ENCODE peak calls at places on chromosomes 3 and 15, in seven cellular contexts. A is fibroblast of lung; O is left ventricle myocardium inferior; M is stomach; S is OCI-LY7; K is thoracic aorta; P is CD8-positive, alpha-beta memory T cell. I is an unnamed sample. For H3K4me1, the result is how much of the 10 kb centered on the place peaks cover.

GRCh38 chr15:42349178-42349577 is 10.1 kb upstream of the CAPN3 start:
- DNase-seq in P (no peak), K (no peak), M (no peak), S (no peak), O (no peak), A (peak), I (no peak)

GRCh38 chr15:76840830-76841460 is 64.2 kb downstream of the SCAPER start:
- DNase-seq in M (no peak), A (peak), K (no peak), P (no peak), S (peak), O (no peak), I (no peak)

GRCh38 chr15:80695099-80695910 is at the start of gene ABHD17C:
- DNase-seq in K (no peak), M (peak), P (peak), S (peak), O (peak), A (peak), I (peak)

GRCh38 chr3:78238811-78239210 is 1198.9 kb downstream of the ROBO2 start:
- DNase-seq in K (no peak), M (no peak), O (no peak), P (no peak), S (no peak), A (no peak), I (no peak)

GRCh38 chr3:94147039-94147438 is 84.2 kb downstream of the NSUN3 start:
- DNase-seq in A (no peak), S (no peak), P (no peak), K (no peak), O (no peak), M (no peak), I (no peak)

GRCh38 chr3:10467904-10468610 is 37.3 kb downstream of the ATP2B2 start:
- DNase-seq in M (peak), S (no peak), A (no peak), O (no peak), P (no peak), K (no peak), I (peak)

GRCh38 chr3:140188285-140188684 is 253.3 kb downstream of the CLSTN2 start:
- DNase-seq in M (no peak), P (no peak), A (no peak), S (no peak), K (no peak), O (peak), I (no peak)

GRCh38 chr15:60932051-60932915 is 296.8 kb downstream of the RORA start:
- DNase-seq in K (peak), P (peak), M (peak), S (no peak), O (no peak), A (peak), I (no peak)

GRCh38 chr3:3998140-3998977 is 199.1 kb downstream of the LRRN1 start:
- DNase-seq in M (no peak), A (peak), P (no peak), O (no peak), S (peak), K (no peak), I (no peak)

GRCh38 chr3:27723803-27724458 is 1.8 kb upstream of the EOMES start:
- DNase-seq in O (no peak), A (no peak), K (no peak), P (peak), S (no peak), M (no peak), I (no peak)

GRCh38 chr3:17039579-17039978 is 154.8 kb downstream of the PLCL2 start:
- DNase-seq in A (peak), P (no peak), S (no peak), O (no peak), M (no peak), K (no peak), I (no peak)

GRCh38 chr3:191762323-191762960 is 301.5 kb downstream of the PYDC2 start:
- DNase-seq in P (no peak), S (no peak), M (no peak), K (no peak), A (peak), O (no peak), I (no peak)

GRCh38 chr3:60309539-60310268 is 941.5 kb downstream of the FHIT start:
- DNase-seq in A (no peak), S (no peak), K (no peak), P (no peak), O (no peak), M (no peak), I (no peak)

GRCh38 chr3:148873928-148874326 is 8.8 kb downstream of the CPA3 start:
- DNase-seq in O (no peak), S (no peak), M (no peak), K (no peak), A (peak), P (no peak), I (no peak)

GRCh38 chr3:73098026-73098425 is 36.6 kb downstream of the EBLN2 start:
- DNase-seq in M (no peak), S (no peak), A (no peak), P (no peak), K (no peak), O (no peak), I (no peak)

GRCh38 chr3:175672119-175672689 is 813.1 kb downstream of the NAALADL2 start:
- DNase-seq in M (no peak), S (no peak), P (no peak), K (no peak), A (peak), O (no peak), I (no peak)

GRCh38 chr3:10164546-10165393 is at the start of gene IRAK2:
- DNase-seq in P (peak), S (peak), M (peak), O (peak), K (peak), A (peak), I (peak)

GRCh38 chr3:100740207-100740606 is 30.9 kb downstream of the TFG start:
- DNase-seq in O (no peak), K (no peak), S (no peak), A (no peak), M (no peak), P (no peak), I (no peak)

GRCh38 chr3:158753814-158754213 is 21.6 kb upstream of the RARRES1 start:
- DNase-seq in A (no peak), O (no peak), M (no peak), P (no peak), K (no peak), S (no peak), I (no peak)

GRCh38 chr15:101314726-101315125 is 19.7 kb upstream of the SNRPA1 start:
- DNase-seq in S (no peak), M (no peak), A (no peak), P (no peak), O (no peak), K (no peak), I (peak)

GRCh38 chr15:51377038-51377761 is 35.7 kb downstream of the GLDN start:
- DNase-seq in S (no peak), O (no peak), A (peak), K (no peak), M (no peak), P (no peak), I (no peak)

GRCh38 chr3:82157952-82158351 is 396.5 kb upstream of the GBE1 start:
- DNase-seq in S (no peak), K (no peak), M (no peak), O (no peak), A (peak), P (no peak), I (no peak)

GRCh38 chr3:171260430-171260829 is 199.8 kb downstream of the TNIK start:
- DNase-seq in K (no peak), M (no peak), P (no peak), S (no peak), A (no peak), O (no peak), I (no peak)

GRCh38 chr3:5019411-5020261 is 40.4 kb downstream of the BHLHE40 start:
- DNase-seq in A (no peak), M (peak), S (no peak), K (no peak), O (no peak), P (peak), I (peak)

GRCh38 chr3:58242340-58242739 is 4.7 kb downstream of the ABHD6 start:
- DNase-seq in A (no peak), S (no peak), K (no peak), P (no peak), O (no peak), M (peak), I (no peak)

GRCh38 chr15:88648357-88649214 is 9.8 kb downstream of the ISG20 start:
- DNase-seq in M (peak), K (no peak), O (no peak), S (no peak), A (peak), P (no peak), I (peak)

GRCh38 chr3:107404727-107405519 is 27.7 kb downstream of the CCDC54 start:
- DNase-seq in P (no peak), S (no peak), K (no peak), M (no peak), A (peak), O (no peak), I (no peak)

GRCh38 chr3:146233487-146233886 is 17.4 kb downstream of the PLSCR4 start:
- DNase-seq in M (no peak), S (no peak), P (no peak), A (no peak), K (no peak), O (no peak), I (no peak)

GRCh38 chr15:40248006-40248783 is 9.3 kb downstream of the PAK6 start:
- DNase-seq in M (no peak), O (peak), S (no peak), K (no peak), A (no peak), P (no peak), I (peak)

GRCh38 chr3:52299815-52300611 is 12.4 kb downstream of the GLYCTK start:
- DNase-seq in P (no peak), M (peak), S (peak), O (peak), A (peak), K (no peak), I (no peak)

GRCh38 chr3:35383719-35384555 is 255.4 kb upstream of the ARPP21 start:
- DNase-seq in O (no peak), K (no peak), P (no peak), S (no peak), M (no peak), A (peak), I (no peak)

GRCh38 chr3:174700736-174701135 is 158.4 kb upstream of the NAALADL2 start:
- DNase-seq in O (no peak), A (no peak), S (no peak), M (no peak), P (no peak), K (no peak), I (no peak)

GRCh38 chr15:58748040-58748786 is 1.3 kb downstream of the ADAM10 start:
- DNase-seq in A (no peak), S (peak), M (no peak), P (peak), K (no peak), O (no peak), I (no peak)

GRCh38 chr15:39624806-39625205 is 43.9 kb downstream of the THBS1 start:
- DNase-seq in K (no peak), M (peak), S (no peak), A (peak), O (peak), P (peak), I (peak)

GRCh38 chr3:197368821-197369220 is 70.4 kb upstream of the DLG1 start:
- DNase-seq in P (no peak), O (no peak), S (no peak), K (no peak), A (no peak), M (no peak), I (peak)

GRCh38 chr15:36696191-36696590 is 116.8 kb downstream of the CDIN1 start:
- DNase-seq in A (no peak), S (no peak), O (no peak), M (no peak), P (no peak), K (no peak), I (no peak)

GRCh38 chr15:62976301-62976842 is 66.2 kb upstream of the TPM1 start:
- DNase-seq in A (peak), K (no peak), S (no peak), M (no peak), O (no peak), P (no peak), I (no peak)

GRCh38 chr3:73621388-73621787 is 3.4 kb downstream of the PDZRN3 start:
- DNase-seq in P (no peak), M (no peak), S (no peak), K (no peak), A (no peak), O (peak), I (no peak)

GRCh38 chr3:151203053-151203420 is at the start of gene GPR171:
- DNase-seq in K (no peak), O (no peak), P (peak), S (no peak), M (no peak), A (no peak), I (no peak)

GRCh38 chr3:129686941-129687340 is 80.5 kb upstream of the PLXND1 start:
- DNase-seq in O (no peak), S (no peak), M (no peak), P (no peak), K (no peak), A (peak), I (no peak)
- H3K4me3 ChIP-seq in O (peak), S (no peak), M (no peak), P (no peak), K (no peak), A (no peak), I (no peak)

GRCh38 chr3:193911784-193912183 is 224.2 kb upstream of the HES1 start:
- DNase-seq in A (no peak), K (no peak), M (no peak), S (no peak), O (no peak), P (no peak), I (no peak)
- H3K27ac ChIP-seq in A (no peak), K (no peak), M (peak), S (no peak), O (no peak), P (peak), I (peak)

DNA sequence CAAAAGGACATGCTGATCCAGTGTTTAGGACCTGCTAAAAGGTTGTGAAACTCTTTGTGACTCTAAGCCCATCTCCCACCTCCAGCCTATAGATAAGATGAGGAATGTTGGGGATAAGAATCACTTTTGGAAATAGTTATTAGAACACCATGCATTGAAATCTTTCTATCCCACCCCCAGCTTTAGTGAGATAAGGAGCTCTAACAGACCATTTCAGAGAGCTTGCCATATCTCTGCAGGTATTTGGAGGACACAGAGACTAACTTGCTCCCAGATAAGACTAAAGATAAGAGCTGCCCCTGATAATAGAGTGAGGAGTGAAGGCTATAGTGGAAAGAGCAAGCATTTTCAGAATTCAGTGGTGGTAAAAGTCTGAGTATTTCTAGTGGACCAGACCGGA is 53.1 kb upstream of the GNB4 start:
- DNase-seq in P (no peak), S (no peak), A (no peak), O (no peak), M (no peak), K (no peak), I (no peak)
- H3K4me1 ChIP-seq in P (under half), S (under half), A (under half), O (under half), M (under half), K (under half), I (under half)

DNA sequence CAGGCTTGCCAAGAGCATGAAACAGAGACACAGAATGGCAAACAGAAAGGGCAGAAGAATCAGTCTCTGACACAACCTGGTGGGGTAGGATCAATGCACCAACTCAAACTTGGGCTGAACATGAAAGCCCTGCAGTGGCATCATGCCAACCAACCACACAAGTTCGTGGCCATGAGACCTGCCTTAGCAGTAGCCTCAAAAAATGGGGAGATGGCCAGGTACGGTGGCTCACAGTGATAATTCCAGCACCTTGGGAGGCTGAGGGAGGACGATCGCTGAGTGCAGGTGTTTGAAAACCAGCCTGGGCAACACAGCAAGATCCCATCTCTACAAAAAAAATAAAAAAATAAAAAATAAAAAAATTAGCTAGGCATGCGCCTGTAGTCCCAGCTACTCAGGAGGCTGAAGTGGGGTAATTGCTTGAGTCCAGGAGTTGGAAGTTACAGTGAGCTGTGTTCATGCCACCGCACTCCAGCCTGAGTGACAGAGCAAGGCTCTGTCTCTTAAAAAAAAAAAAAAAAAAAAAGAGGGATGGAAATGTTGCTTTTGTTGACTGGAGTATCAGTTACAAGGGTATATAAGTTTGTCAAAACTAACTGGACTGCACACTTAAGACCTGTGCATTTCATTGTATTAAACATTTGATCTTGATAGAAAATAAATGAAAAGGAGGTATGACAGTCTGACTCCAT is 93.4 kb downstream of the XXYLT1 start:
- DNase-seq in O (no peak), S (no peak), M (no peak), P (no peak), K (no peak), A (no peak), I (no peak)
- H3K4me3 ChIP-seq in O (no peak), S (no peak), M (no peak), P (no peak), K (no peak), A (no peak), I (no peak)

DNA sequence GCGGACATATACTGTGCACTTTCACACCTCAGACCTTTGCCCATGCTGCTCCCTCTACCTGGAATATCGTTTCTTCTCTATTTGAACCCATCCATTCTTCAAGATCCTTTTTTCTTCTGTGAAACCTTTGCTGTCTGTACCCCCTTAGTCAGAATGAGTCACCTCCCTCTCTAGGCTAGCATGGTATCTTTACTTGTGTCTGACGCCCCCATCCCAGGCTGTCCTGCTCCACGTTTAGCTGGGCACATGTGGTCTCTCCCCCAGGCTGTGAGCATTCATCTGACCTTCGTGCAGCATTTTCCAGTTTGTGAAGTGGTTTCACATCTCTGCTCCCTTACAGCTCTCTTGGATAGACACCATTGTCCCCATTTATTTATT is 14.3 kb upstream of the TLE3 start:
- DNase-seq in P (no peak), K (no peak), S (no peak), M (no peak), A (peak), O (no peak), I (no peak)
- H3K27ac ChIP-seq in P (no peak), K (no peak), S (no peak), M (peak), A (no peak), O (peak), I (peak)

DNA sequence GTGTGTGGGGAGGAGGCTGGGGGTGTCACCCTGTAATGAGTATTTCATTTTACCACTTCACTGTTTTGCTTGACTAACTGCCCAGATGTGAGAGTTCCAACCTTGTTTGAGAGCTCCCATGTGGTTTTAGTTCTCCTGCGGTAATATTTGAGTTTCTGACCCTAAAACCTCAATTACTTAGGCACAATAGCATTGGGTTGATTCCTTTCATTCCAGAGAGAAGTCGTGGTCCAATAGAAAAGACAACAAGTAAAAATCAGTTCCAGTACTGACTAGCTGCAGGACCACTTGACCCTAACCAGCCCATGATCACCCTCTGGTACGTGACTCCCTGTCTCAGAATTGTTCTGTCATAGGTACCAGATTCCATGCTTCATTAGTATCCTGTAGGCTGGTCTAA is 630.4 kb downstream of the CADM2 start:
- DNase-seq in M (no peak), P (no peak), S (no peak), O (no peak), A (peak), K (no peak), I (no peak)
- H3K4me1 ChIP-seq in M (under half), P (under half), S (under half), O (under half), A (under half), K (under half), I (under half)

DNA sequence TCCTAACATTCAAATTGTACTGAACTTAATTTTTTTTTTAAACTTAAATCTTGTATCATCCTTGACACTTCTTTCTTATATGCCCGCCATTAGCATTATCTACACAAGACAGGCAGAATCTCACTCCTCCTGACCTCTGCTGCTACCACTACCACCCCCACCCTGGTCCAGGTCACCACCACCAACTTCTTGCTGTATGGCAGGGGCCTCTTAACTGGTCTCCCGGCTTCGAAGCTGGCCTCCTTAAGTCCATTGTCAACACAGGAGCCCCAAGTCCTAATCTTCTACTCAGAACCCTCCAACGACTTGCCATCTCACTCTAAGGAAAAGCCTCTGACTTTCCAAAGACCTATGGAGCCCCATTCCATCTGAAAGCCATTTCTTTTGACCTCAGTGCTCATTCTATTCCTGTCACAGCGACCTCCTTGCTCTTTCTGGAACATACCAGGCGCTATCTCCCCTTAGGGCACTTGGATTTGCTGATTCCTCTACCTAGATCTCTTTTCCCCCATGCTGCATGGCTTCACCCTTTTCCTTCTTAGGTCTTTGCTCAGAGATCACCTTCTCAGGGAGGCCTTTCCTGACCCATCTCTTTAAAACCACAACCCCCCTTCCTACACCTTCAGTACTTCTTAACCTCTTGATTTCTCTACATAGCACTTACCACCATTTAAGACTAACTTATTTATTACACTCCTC is 2.6 kb downstream of the PRC1 start:
- DNase-seq in A (no peak), S (peak), K (no peak), O (no peak), M (no peak), P (no peak), I (no peak)
- H3K4me3 ChIP-seq in A (no peak), S (peak), K (no peak), O (no peak), M (no peak), P (no peak), I (no peak)

GRCh38 chr3:14525685-14526631 is 14.2 kb downstream of the GRIP2 start:
- DNase-seq in A (peak), P (no peak), S (no peak), K (no peak), O (no peak), M (peak), I (no peak)
- H3K27ac ChIP-seq in A (no peak), P (no peak), S (no peak), K (no peak), O (peak), M (no peak), I (peak)